ENCODE peak calls at places on chromosomes 11 and 22, in nine cellular contexts. N is GM13976; Z is nucleus accumbens; U is HCT116; Q is posterior cingulate gyrus; E is cortex of kidney; L is activated effector memory CD4-positive, alpha-beta T cell treated with anti-CD3 and anti-CD28 coated beads, Interleukin-2, amount 50 U/mL, for 16 hours; D is Kasumi-1; X is sciatic nerve. B is an unnamed sample.

GRCh38 chr11:3092603-3093141 is 35.4 kb upstream of the CARS1 start:
- DNase-seq in N (peak), Z (no peak), U (no peak), Q (no peak), E (no peak), L (no peak), D (no peak), X (peak), B (no peak)

GRCh38 chr11:130121430-130121978 is 38.1 kb upstream of the ST14 start:
- DNase-seq in N (no peak), Z (no peak), U (peak), Q (no peak), E (no peak), L (no peak), D (peak), X (no peak), B (no peak)

GRCh38 chr11:78061088-78061920 is 2.4 kb upstream of the THRSP start:
- DNase-seq in N (no peak), Z (no peak), U (no peak), Q (no peak), E (no peak), L (no peak), D (no peak), X (no peak), B (no peak)

GRCh38 chr11:45924036-45924915 is 1.8 kb downstream of the LARGE2 start:
- DNase-seq in N (peak), Z (no peak), U (no peak), Q (no peak), E (no peak), L (peak), D (no peak), X (peak), B (no peak)

GRCh38 chr11:20342347-20343279 is 20.9 kb upstream of the HTATIP2 start:
- DNase-seq in N (no peak), Z (peak), U (no peak), Q (no peak), E (no peak), L (no peak), D (no peak), X (no peak), B (no peak)

GRCh38 chr11:113906038-113906437 is 1.4 kb downstream of the HTR3B start:
- DNase-seq in N (no peak), Z (no peak), U (peak), Q (no peak), E (no peak), L (no peak), D (no peak), X (no peak), B (no peak)

GRCh38 chr11:73221996-73222395 is 3.9 kb downstream of the P2RY2 start:
- DNase-seq in N (no peak), Z (no peak), U (no peak), Q (no peak), E (no peak), L (peak), D (no peak), X (no peak), B (no peak)

GRCh38 chr22:44108076-44108475 is 72.6 kb upstream of the PARVG start:
- DNase-seq in N (no peak), Z (no peak), U (no peak), Q (no peak), E (no peak), L (no peak), D (no peak), X (no peak), B (no peak)

GRCh38 chr11:128579790-128580504 is 7.4 kb downstream of the ETS1 start:
- DNase-seq in N (peak), Z (no peak), U (no peak), Q (no peak), E (no peak), L (no peak), D (no peak), X (no peak), B (no peak)

GRCh38 chr11:94958118-94958517 is 15.2 kb downstream of the CWC15 start:
- DNase-seq in N (no peak), Z (no peak), U (no peak), Q (no peak), E (no peak), L (no peak), D (no peak), X (no peak), B (no peak)

GRCh38 chr11:93340223-93340622 is 9.7 kb downstream of the DEUP1 start:
- DNase-seq in N (no peak), Z (no peak), U (no peak), Q (no peak), E (no peak), L (no peak), D (no peak), X (no peak), B (no peak)

GRCh38 chr11:128610765-128611617 is 23.6 kb upstream of the ETS1 start:
- DNase-seq in N (peak), Z (no peak), U (no peak), Q (no peak), E (no peak), L (peak), D (no peak), X (no peak), B (no peak)

GRCh38 chr11:4539603-4540219 is 5.3 kb upstream of the OR52M1 start:
- DNase-seq in N (peak), Z (peak), U (no peak), Q (no peak), E (no peak), L (peak), D (peak), X (peak), B (peak)

GRCh38 chr11:9280655-9281301 is 15.6 kb upstream of the DENND5A start:
- DNase-seq in N (peak), Z (no peak), U (no peak), Q (no peak), E (no peak), L (peak), D (peak), X (no peak), B (no peak)

GRCh38 chr22:29004647-29005371 is 56.8 kb downstream of the C22orf31 start:
- DNase-seq in N (no peak), Z (peak), U (peak), Q (peak), E (no peak), L (no peak), D (no peak), X (no peak), B (peak)

GRCh38 chr22:46754826-46755225 is 7.6 kb upstream of the TBC1D22A start:
- DNase-seq in N (no peak), Z (no peak), U (no peak), Q (no peak), E (no peak), L (no peak), D (no peak), X (no peak), B (no peak)

GRCh38 chr11:77064648-77065217 is 2.0 kb upstream of the CAPN5 start:
- DNase-seq in N (peak), Z (no peak), U (no peak), Q (no peak), E (no peak), L (no peak), D (no peak), X (no peak), B (no peak)

GRCh38 chr11:13205446-13205845 is 72.1 kb upstream of the BMAL1 start:
- DNase-seq in N (no peak), Z (no peak), U (no peak), Q (no peak), E (no peak), L (no peak), D (peak), X (no peak), B (no peak)

GRCh38 chr11:86193297-86194095 is 51.1 kb upstream of the EED start:
- DNase-seq in N (peak), Z (peak), U (peak), Q (no peak), E (no peak), L (peak), D (peak), X (peak), B (peak)

GRCh38 chr11:9265211-9266131 is at the start of gene DENND5A:
- DNase-seq in N (peak), Z (peak), U (peak), Q (peak), E (peak), L (peak), D (peak), X (peak), B (peak)

GRCh38 chr11:83002047-83002446 is 69.7 kb downstream of the RAB30 start:
- DNase-seq in N (no peak), Z (no peak), U (no peak), Q (no peak), E (no peak), L (peak), D (no peak), X (no peak), B (no peak)

GRCh38 chr11:12717851-12718291 is 43.6 kb downstream of the TEAD1 start:
- DNase-seq in N (peak), Z (no peak), U (no peak), Q (no peak), E (no peak), L (peak), D (no peak), X (no peak), B (no peak)

GRCh38 chr11:94271885-94272372 is 32.5 kb upstream of the IZUMO1R start:
- DNase-seq in N (peak), Z (no peak), U (no peak), Q (no peak), E (no peak), L (no peak), D (no peak), X (no peak), B (no peak)